ENCODE peak calls at places on chromosomes 2 and 18, in seven cellular contexts. R is HT1080; H is SK-N-MC; G is GM12865; Y is stimulated activated CD8-positive, alpha-beta memory T cell treated with anti-CD3 and anti-CD28 coated beads, Interleukin-4, amount 100 ng/mL, for 4 hours; W is NCI-H1436; X is CD8-positive, alpha-beta memory T cell. P is an unnamed sample.

GRCh38 chr2:156436477-156437085 is 402 bp downstream of the GPD2 start:
- DNase-seq in X (peak), Y (no peak), W (no peak), R (peak), G (peak), H (no peak), P (peak)

GRCh38 chr2:224260605-224261004 is 141.3 kb downstream of the FAM124B start:
- DNase-seq in H (no peak), G (no peak), W (no peak), R (no peak), Y (no peak), X (no peak), P (no peak)

GRCh38 chr2:86441789-86442641 is 844 bp downstream of the KDM3A start:
- DNase-seq in H (no peak), Y (peak), W (peak), X (peak), G (peak), R (peak), P (peak)

GRCh38 chr2:824954-825353 is 125.7 kb upstream of the SNTG2 start:
- DNase-seq in R (no peak), Y (no peak), G (no peak), X (no peak), H (no peak), W (no peak), P (no peak)

GRCh38 chr2:206983156-206983875 is 44.0 kb downstream of the CPO start:
- DNase-seq in Y (no peak), G (no peak), R (no peak), H (no peak), X (no peak), W (no peak), P (no peak)

GRCh38 chr2:95158891-95159619 is 593 bp downstream of the ZNF514 start:
- DNase-seq in G (peak), X (no peak), H (no peak), R (no peak), Y (no peak), W (peak), P (peak)

GRCh38 chr18:22377769-22378168 is 39.9 kb downstream of the CTAGE1 start:
- DNase-seq in H (no peak), G (no peak), X (no peak), R (no peak), Y (no peak), W (no peak), P (no peak)

GRCh38 chr2:26000561-26001211 is 18.4 kb upstream of the KIF3C start:
- DNase-seq in X (no peak), H (no peak), W (no peak), R (peak), Y (no peak), G (no peak), P (no peak)

GRCh38 chr2:19580830-19581229 is 222.4 kb upstream of the OSR1 start:
- DNase-seq in G (no peak), H (no peak), Y (no peak), X (no peak), W (no peak), R (peak), P (no peak)

GRCh38 chr2:102736607-102737409 is 25.0 kb upstream of the TMEM182 start:
- DNase-seq in R (peak), H (no peak), G (peak), X (peak), W (peak), Y (peak), P (peak)

GRCh38 chr2:237685408-237685807 is 58.0 kb downstream of the LRRFIP1 start:
- DNase-seq in G (no peak), Y (no peak), H (no peak), X (no peak), W (no peak), R (peak), P (no peak)

GRCh38 chr2:56008661-56009411 is 85.3 kb upstream of the EFEMP1 start:
- DNase-seq in R (peak), W (peak), H (no peak), G (no peak), X (no peak), Y (no peak), P (no peak)

GRCh38 chr18:12608292-12608691 is 49.6 kb downstream of the SPIRE1 start:
- DNase-seq in W (no peak), X (no peak), H (no peak), R (no peak), G (no peak), Y (no peak), P (no peak)

GRCh38 chr2:151872468-151872867 is 44.2 kb upstream of the ARL5A start:
- DNase-seq in H (no peak), Y (no peak), X (no peak), W (no peak), G (no peak), R (no peak), P (no peak)

GRCh38 chr18:63161032-63161727 is 158.4 kb downstream of the BCL2 start:
- DNase-seq in R (no peak), W (no peak), H (no peak), Y (no peak), X (peak), G (peak), P (peak)

GRCh38 chr2:114119846-114120348 is 230.0 kb downstream of the ACTR3 start:
- DNase-seq in R (peak), Y (no peak), W (no peak), X (no peak), H (no peak), G (no peak), P (no peak)

GRCh38 chr2:186518945-186519344 is 32.9 kb downstream of the ZC3H15 start:
- DNase-seq in W (no peak), Y (no peak), H (no peak), R (no peak), G (no peak), X (no peak), P (no peak)

GRCh38 chr2:16429431-16429830 is 236.2 kb downstream of the CYRIA start:
- DNase-seq in W (no peak), G (no peak), X (no peak), R (no peak), H (no peak), Y (no peak), P (no peak)

GRCh38 chr2:100513650-100514049 is 43.4 kb downstream of the NMS start:
- DNase-seq in Y (no peak), R (no peak), X (no peak), H (no peak), G (no peak), W (no peak), P (no peak)

GRCh38 chr2:101609434-101609833 is 88.1 kb upstream of the MAP4K4 start:
- DNase-seq in Y (no peak), X (no peak), R (no peak), G (no peak), W (no peak), H (no peak), P (no peak)

GRCh38 chr2:220601674-220602073 is 970.4 kb downstream of the EPHA4 start:
- DNase-seq in H (no peak), W (no peak), R (no peak), Y (no peak), G (no peak), X (no peak), P (no peak)

GRCh38 chr2:188869560-188869959 is 104.6 kb upstream of the COL3A1 start:
- DNase-seq in H (no peak), W (no peak), R (no peak), G (no peak), Y (no peak), X (no peak), P (no peak)

GRCh38 chr2:237466266-237466665 is 20.8 kb upstream of the MLPH start:
- DNase-seq in Y (no peak), G (no peak), W (no peak), H (no peak), X (no peak), R (no peak), P (no peak)

GRCh38 chr2:67846341-67847070 is 216.3 kb downstream of the C1D start:
- DNase-seq in W (peak), H (peak), R (peak), Y (no peak), G (peak), X (no peak), P (peak)

GRCh38 chr2:224658776-224659175 is 57.4 kb downstream of the CCDC195 start:
- DNase-seq in X (no peak), W (no peak), H (no peak), R (no peak), Y (no peak), G (no peak), P (no peak)

GRCh38 chr2:65435625-65436168 is 3.3 kb upstream of the SPRED2 start:
- DNase-seq in X (peak), G (peak), R (peak), W (peak), Y (no peak), H (no peak), P (peak)

GRCh38 chr2:112305132-112305531 is 29.7 kb downstream of the ZC3H6 start:
- DNase-seq in R (no peak), H (no peak), W (no peak), G (no peak), Y (no peak), X (no peak), P (peak)

GRCh38 chr2:173806761-173807160 is 158.4 kb downstream of the SP3 start:
- DNase-seq in R (no peak), G (no peak), X (no peak), Y (no peak), W (no peak), H (no peak), P (no peak)

P was measured in GM06990.